ENCODE peak calls at places on chromosomes 16 and 17, in ten cellular contexts. J is PC-9, F is adrenal gland, H is ovary, R is esophagus squamous epithelium, U is brain microvascular endothelial cell, L is endothelial cell, S is neural progenitor cell, T is Calu3, E is cardiac fibroblast. Z is an unnamed sample.

GRCh38 chr17:76383645-76384221 is 676 bp upstream of the SPHK1 start:
- DNase-seq in T (peak), F (no peak), R (no peak), H (peak), S (peak), E (peak), L (peak), J (no peak), U (peak), Z (no peak)

GRCh38 chr16:87254271-87254670 is 62.9 kb downstream of the C16orf95 start:
- DNase-seq in R (no peak), H (no peak), T (no peak), J (no peak), F (no peak), U (no peak), L (no peak), S (no peak), E (no peak), Z (no peak)

GRCh38 chr16:10750793-10751192 is 7.2 kb downstream of the NUBP1 start:
- DNase-seq in H (no peak), L (no peak), J (no peak), E (no peak), R (no peak), T (no peak), F (no peak), U (no peak), S (no peak), Z (no peak)

GRCh38 chr17:60664022-60664421 is 13.6 kb upstream of the BCAS3 start:
- DNase-seq in R (no peak), S (no peak), H (no peak), T (no peak), J (no peak), F (no peak), E (no peak), U (no peak), L (no peak), Z (no peak)

GRCh38 chr16:71883193-71883848 is 661 bp downstream of the ZNF821 start:
- DNase-seq in H (peak), E (no peak), R (no peak), F (peak), U (peak), S (no peak), J (peak), T (peak), L (peak), Z (peak)

GRCh38 chr17:10118788-10119130 is 79.6 kb downstream of the GAS7 start:
- DNase-seq in H (no peak), L (no peak), U (no peak), E (no peak), R (no peak), S (no peak), T (no peak), F (no peak), J (no peak), Z (no peak)

GRCh38 chr17:2250140-2251095 is 53.2 kb downstream of the SMG6 start:
- DNase-seq in E (no peak), S (no peak), F (no peak), R (no peak), J (no peak), T (no peak), H (no peak), L (no peak), U (no peak), Z (no peak)

GRCh38 chr17:32553168-32553567 is 66.4 kb downstream of the CDK5R1 start:
- DNase-seq in L (no peak), E (no peak), H (no peak), S (no peak), J (no peak), F (no peak), R (no peak), T (no peak), U (no peak), Z (no peak)

GRCh38 chr17:68011199-68011665 is 15.0 kb upstream of the C17orf58 start:
- DNase-seq in F (peak), H (no peak), J (no peak), U (no peak), R (no peak), S (peak), E (peak), L (peak), T (peak), Z (no peak)

GRCh38 chr17:34201225-34201624 is 53.9 kb upstream of the CCL2 start:
- DNase-seq in U (no peak), E (no peak), H (no peak), L (no peak), S (no peak), J (no peak), T (no peak), F (no peak), R (no peak), Z (no peak)

GRCh38 chr17:34199932-34200534 is 55.1 kb upstream of the CCL2 start:
- DNase-seq in E (peak), L (peak), U (peak), T (peak), J (peak), H (peak), F (peak), R (peak), S (peak), Z (peak)

GRCh38 chr17:34199449-34199848 is 55.6 kb upstream of the CCL2 start:
- DNase-seq in F (no peak), T (no peak), S (no peak), J (no peak), E (no peak), R (no peak), U (no peak), H (no peak), L (no peak), Z (no peak)

GRCh38 chr17:34195987-34196386 is 59.1 kb upstream of the CCL2 start:
- DNase-seq in F (no peak), T (no peak), U (no peak), J (no peak), R (no peak), S (no peak), L (no peak), E (no peak), H (no peak), Z (no peak)

DNA sequence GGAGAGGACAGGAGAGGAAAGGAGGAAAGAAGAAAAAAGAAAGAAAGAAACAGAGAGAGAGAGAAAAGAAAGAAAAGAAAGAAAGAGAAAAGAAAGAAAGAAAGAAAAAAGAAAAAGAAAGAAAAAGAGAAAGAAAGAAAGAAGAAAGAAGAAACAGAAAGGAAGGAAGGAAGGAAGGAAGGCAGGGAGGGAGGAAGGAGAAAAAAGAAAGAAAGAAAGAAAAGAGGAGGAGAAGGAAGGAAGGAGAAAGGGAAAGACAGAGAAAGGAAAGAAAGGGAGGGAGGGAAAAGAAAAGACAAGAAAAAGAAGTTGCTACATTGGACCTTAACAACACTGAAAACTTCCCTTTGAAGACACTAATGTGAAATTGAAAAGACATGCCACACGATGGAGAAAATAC is 56.6 kb upstream of the CCL2 start:
- DNase-seq in J (no peak), S (no peak), F (no peak), R (no peak), T (no peak), E (no peak), H (no peak), L (no peak), U (no peak), Z (no peak)
- TF ChIP-seq CTCF in J (no peak), S (no peak), F (no peak), R (no peak), T (no peak), E (no peak), H (no peak), L (no peak), U (no peak), Z (no peak)

DNA sequence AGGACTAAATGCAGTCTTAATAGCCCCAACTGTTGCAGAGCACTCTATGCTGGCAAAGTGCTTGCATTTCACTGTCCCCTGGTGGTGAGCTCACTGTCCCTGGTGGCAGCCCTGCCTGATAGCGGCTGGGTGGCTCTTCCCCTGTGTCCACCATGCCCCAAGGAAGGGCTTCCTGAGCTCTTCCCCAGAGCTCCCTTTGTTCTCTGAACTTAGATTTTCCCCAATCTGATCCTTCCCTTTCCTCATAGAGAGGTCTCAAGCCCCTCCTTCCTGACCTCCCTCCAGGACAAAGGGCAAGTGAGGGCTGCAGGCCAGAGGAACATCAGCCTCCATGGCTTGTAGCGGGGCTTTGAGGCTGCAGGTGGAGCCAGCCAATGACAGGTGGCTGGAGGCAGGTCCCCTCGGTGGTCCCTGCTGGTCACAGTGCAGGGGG is 17.0 kb downstream of the BEAN1 start:
- DNase-seq in R (no peak), T (no peak), S (peak), H (no peak), J (no peak), L (no peak), E (no peak), F (no peak), U (no peak), Z (peak)
- TF ChIP-seq CTCF in R (no peak), T (no peak), S (peak), H (no peak), J (peak), L (peak), E (no peak), F (no peak), U (peak), Z (peak)

DNA sequence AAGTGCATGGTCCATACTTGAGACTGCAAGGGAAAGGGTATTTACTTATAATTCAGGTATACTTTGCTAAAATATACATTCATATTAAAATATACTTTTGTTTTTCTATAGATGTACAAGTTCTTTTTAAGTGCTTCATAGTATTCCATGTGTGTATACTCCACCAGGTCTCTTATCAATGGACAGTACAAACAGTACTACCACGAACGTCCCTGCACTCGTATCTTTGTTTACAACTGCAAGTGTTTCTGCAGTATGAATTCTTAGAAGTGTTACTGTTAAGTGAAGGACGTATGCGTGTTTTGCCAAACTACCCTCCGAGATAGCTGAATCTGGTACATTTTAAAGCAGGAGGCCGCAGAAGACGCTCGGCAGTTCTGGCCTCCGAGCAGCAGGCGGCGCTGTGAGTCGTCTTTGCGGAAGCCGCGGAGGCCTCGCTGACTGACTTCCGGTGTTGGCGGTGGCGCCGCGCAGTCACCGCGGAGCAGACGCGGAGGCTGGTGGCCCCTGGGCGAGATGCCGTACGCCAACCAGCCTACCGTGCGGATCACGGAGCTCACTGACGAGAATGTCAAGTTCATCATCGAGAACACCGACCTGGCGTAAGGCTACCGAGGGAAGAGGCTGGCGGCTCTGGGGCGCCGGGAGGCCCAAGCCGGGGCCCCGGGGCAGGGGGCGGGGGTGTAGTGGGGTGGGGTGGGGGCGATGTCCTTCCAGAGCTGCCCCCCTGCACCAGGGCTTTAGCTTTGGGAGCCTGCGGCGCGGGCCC is at the start of gene POLR2C:
- DNase-seq in H (peak), R (peak), E (peak), J (peak), S (peak), F (peak), U (peak), L (peak), T (peak), Z (peak)
- TF ChIP-seq CTCF in H (peak), R (peak), E (peak), J (peak), S (peak), F (peak), U (peak), L (peak), T (peak), Z (peak)

GRCh38 chr17:17826340-17826708 is 10.5 kb downstream of the SREBF1 start:
- DNase-seq in T (no peak), U (no peak), J (no peak), F (no peak), S (no peak), L (no peak), E (no peak), H (no peak), R (no peak), Z (no peak)

GRCh38 chr17:17823433-17824118 is 13.2 kb downstream of the SREBF1 start:
- DNase-seq in H (peak), T (peak), L (peak), J (peak), U (peak), F (peak), S (peak), E (peak), R (peak), Z (peak)

GRCh38 chr17:17826942-17827785 is 9.6 kb downstream of the SREBF1 start:
- DNase-seq in U (no peak), L (no peak), S (no peak), E (no peak), T (no peak), R (no peak), H (no peak), F (no peak), J (no peak), Z (no peak)

GRCh38 chr17:17824119-17824779 is 12.5 kb downstream of the SREBF1 start:
- DNase-seq in S (peak), T (no peak), E (no peak), J (no peak), U (no peak), H (no peak), R (no peak), L (no peak), F (peak), Z (no peak)

DNA sequence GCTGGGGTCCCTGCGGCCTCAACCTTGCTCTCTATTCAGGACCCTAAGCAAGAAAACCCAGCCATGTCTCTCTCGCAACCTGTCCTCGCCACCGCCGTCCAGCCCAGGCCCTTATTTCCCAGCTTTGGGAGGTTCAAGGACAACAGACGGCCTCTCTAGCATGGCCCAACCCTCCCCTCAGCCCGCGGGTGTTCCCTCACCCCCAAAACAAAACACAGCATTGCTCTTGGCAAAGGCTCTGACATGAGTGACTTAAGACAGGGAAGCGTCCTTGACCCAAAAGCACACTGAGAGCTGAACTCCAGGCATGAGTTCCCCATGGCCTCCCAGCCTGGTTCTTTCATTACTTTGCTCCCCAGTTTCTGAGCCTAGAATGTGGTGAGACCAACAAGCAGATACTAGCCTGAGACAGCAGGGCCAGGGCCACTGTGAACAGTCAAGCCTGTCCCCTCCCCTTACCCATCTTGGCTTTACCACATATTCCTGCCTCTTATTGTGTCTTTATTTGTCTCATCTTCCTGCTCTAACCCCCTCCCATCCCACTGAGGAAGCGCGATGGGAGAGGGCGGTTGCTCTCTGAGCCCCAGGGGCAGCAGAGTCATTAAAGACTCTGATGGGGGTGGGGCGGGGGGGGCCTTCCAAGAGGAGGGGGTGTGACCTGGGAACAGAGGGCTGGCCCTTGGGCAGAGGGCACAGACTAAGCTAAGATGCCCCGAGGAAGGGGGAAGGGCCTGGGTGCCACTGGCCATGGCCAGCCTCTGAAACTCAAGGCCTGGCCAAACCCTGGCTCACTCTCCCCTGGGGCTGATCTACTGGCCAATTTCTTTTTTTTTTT is 11.8 kb downstream of the SREBF1 start:
- DNase-seq in T (no peak), U (no peak), H (peak), E (no peak), L (no peak), J (no peak), S (peak), R (no peak), F (peak), Z (no peak)
- TF ChIP-seq CTCF in T (no peak), U (no peak), H (no peak), E (no peak), L (no peak), J (no peak), S (no peak), R (no peak), F (no peak), Z (no peak)

GRCh38 chr16:70679653-70680494 is 6.0 kb downstream of the MTSS2 start:
- DNase-seq in J (no peak), H (peak), U (no peak), R (no peak), F (no peak), T (no peak), L (peak), E (no peak), S (peak), Z (no peak)
- TF ChIP-seq CTCF in J (no peak), H (peak), U (peak), R (no peak), F (no peak), T (no peak), L (peak), E (peak), S (peak), Z (peak)

GRCh38 chr17:74919440-74920305 is 3.4 kb downstream of the USH1G start:
- DNase-seq in S (peak), T (peak), F (no peak), R (no peak), E (peak), H (no peak), J (peak), L (peak), U (no peak), Z (no peak)
- TF ChIP-seq CTCF in S (peak), T (peak), F (no peak), R (no peak), E (peak), H (no peak), J (peak), L (no peak), U (peak), Z (peak)

Z was measured in type B pancreatic cell.